ENCODE peak calls at places on chromosomes 2 and 18, in seven cellular contexts. H is iPS DF 6.9; F is heart right ventricle; R is CD4-positive, alpha-beta memory T cell; C is CD8-positive, alpha-beta memory T cell; J is cardiac muscle cell; K is endodermal cell. D is an unnamed sample.
A peak's percentile ranks its signal among the peaks of the same experiment; 100 is the strongest.

GRCh38 chr18:35005963-35006577 is 35.1 kb upstream of the MAPRE2 start:
- DNase-seq in H (peak; percentile 31), F (no peak), R (peak; percentile 63), C (no peak), J (peak; percentile 67), K (peak; percentile 45), D (no peak)

GRCh38 chr2:98576666-98577312 is 31.5 kb downstream of the COA5 start:
- DNase-seq in H (no peak), F (no peak), R (no peak), C (no peak), J (no peak), K (peak; percentile 35), D (no peak)

GRCh38 chr2:213216461-213216860 is 65.0 kb upstream of the IKZF2 start:
- DNase-seq in H (no peak), F (no peak), R (no peak), C (no peak), J (no peak), K (no peak), D (no peak)

GRCh38 chr2:177989029-177989885 is 83.3 kb downstream of the PDE11A start:
- DNase-seq in H (no peak), F (no peak), R (no peak), C (no peak), J (no peak), K (no peak), D (no peak)

GRCh38 chr2:129400825-129401224 is 578.6 kb upstream of the RAB6C start:
- DNase-seq in H (no peak), F (no peak), R (no peak), C (no peak), J (peak; percentile 34), K (no peak), D (no peak)

GRCh38 chr2:41989503-41990180 is 58.2 kb upstream of the PKDCC start:
- DNase-seq in H (no peak), F (no peak), R (no peak), C (no peak), J (peak; percentile 42), K (peak; percentile 47), D (no peak)

GRCh38 chr2:241507430-241508239 is 749 bp downstream of the STK25 start:
- DNase-seq in H (no peak), F (no peak), R (peak; percentile 23), C (peak; percentile 13), J (peak; percentile 84), K (peak; percentile 81), D (no peak)

GRCh38 chr18:3728704-3729437 is 278.9 kb downstream of the TGIF1 start:
- DNase-seq in H (no peak), F (no peak), R (no peak), C (no peak), J (no peak), K (no peak), D (no peak)

GRCh38 chr2:69709290-69709689 is 32.6 kb upstream of the ANXA4 start:
- DNase-seq in H (no peak), F (no peak), R (no peak), C (no peak), J (no peak), K (no peak), D (no peak)

GRCh38 chr2:28011322-28011737 is 120.8 kb downstream of the BABAM2 start:
- DNase-seq in H (no peak), F (no peak), R (no peak), C (no peak), J (no peak), K (no peak), D (no peak)

GRCh38 chr18:9683418-9684396 is 24.4 kb upstream of the RAB31 start:
- DNase-seq in H (no peak), F (no peak), R (no peak), C (no peak), J (no peak), K (peak; percentile 64), D (no peak)

GRCh38 chr2:101106453-101107181 is 44.6 kb downstream of the TBC1D8 start:
- DNase-seq in H (no peak), F (no peak), R (no peak), C (no peak), J (no peak), K (no peak), D (no peak)

GRCh38 chr2:96907405-96908041 is 37.6 kb upstream of the SEMA4C start:
- DNase-seq in H (peak; percentile 55), F (peak; percentile 85), R (no peak), C (no peak), J (peak; percentile 90), K (peak; percentile 93), D (peak; percentile 45)

GRCh38 chr2:76978064-76978463 is 544.1 kb downstream of the LRRTM4 start:
- DNase-seq in H (no peak), F (no peak), R (no peak), C (no peak), J (no peak), K (no peak), D (no peak)

GRCh38 chr2:100367163-100367562 is 44.9 kb upstream of the LONRF2 start:
- DNase-seq in H (no peak), F (no peak), R (no peak), C (no peak), J (no peak), K (no peak), D (no peak)

GRCh38 chr2:26875083-26875634 is 27.2 kb downstream of the DPYSL5 start:
- DNase-seq in H (no peak), F (no peak), R (no peak), C (no peak), J (no peak), K (no peak), D (no peak)

GRCh38 chr2:71282493-71282892 is 49.1 kb upstream of the ZNF638 start:
- DNase-seq in H (no peak), F (no peak), R (no peak), C (no peak), J (peak; percentile 54), K (peak; percentile 55), D (no peak)

GRCh38 chr2:240466579-240467148 is 31.2 kb downstream of the GPC1 start:
- DNase-seq in H (no peak), F (peak; percentile 9), R (no peak), C (peak; percentile 0), J (no peak), K (peak; percentile 47), D (no peak)

GRCh38 chr2:28009732-28010131 is 119.2 kb downstream of the BABAM2 start:
- DNase-seq in H (no peak), F (no peak), R (no peak), C (no peak), J (peak; percentile 22), K (no peak), D (no peak)

GRCh38 chr2:130720528-130720927 is 8.3 kb upstream of the GPR148 start:
- DNase-seq in H (no peak), F (no peak), R (no peak), C (no peak), J (no peak), K (no peak), D (no peak)

GRCh38 chr2:18428516-18428915 is 131.9 kb downstream of the RDH14 start:
- DNase-seq in H (no peak), F (no peak), R (no peak), C (no peak), J (no peak), K (no peak), D (no peak)

GRCh38 chr2:190183535-190183934 is 121.0 kb upstream of the MSTN start:
- DNase-seq in H (no peak), F (no peak), R (no peak), C (no peak), J (no peak), K (no peak), D (no peak)

GRCh38 chr2:151775057-151775740 is 40.9 kb upstream of the NEB start:
- DNase-seq in H (no peak), F (no peak), R (no peak), C (no peak), J (no peak), K (no peak), D (no peak)

GRCh38 chr18:9779630-9780029 is 71.5 kb downstream of the RAB31 start:
- DNase-seq in H (no peak), F (no peak), R (no peak), C (no peak), J (no peak), K (peak; percentile 11), D (no peak)

GRCh38 chr18:63472380-63472779 is 4.4 kb upstream of the SERPINB5 start:
- DNase-seq in H (no peak), F (no peak), R (no peak), C (no peak), J (no peak), K (no peak), D (no peak)

DNA sequence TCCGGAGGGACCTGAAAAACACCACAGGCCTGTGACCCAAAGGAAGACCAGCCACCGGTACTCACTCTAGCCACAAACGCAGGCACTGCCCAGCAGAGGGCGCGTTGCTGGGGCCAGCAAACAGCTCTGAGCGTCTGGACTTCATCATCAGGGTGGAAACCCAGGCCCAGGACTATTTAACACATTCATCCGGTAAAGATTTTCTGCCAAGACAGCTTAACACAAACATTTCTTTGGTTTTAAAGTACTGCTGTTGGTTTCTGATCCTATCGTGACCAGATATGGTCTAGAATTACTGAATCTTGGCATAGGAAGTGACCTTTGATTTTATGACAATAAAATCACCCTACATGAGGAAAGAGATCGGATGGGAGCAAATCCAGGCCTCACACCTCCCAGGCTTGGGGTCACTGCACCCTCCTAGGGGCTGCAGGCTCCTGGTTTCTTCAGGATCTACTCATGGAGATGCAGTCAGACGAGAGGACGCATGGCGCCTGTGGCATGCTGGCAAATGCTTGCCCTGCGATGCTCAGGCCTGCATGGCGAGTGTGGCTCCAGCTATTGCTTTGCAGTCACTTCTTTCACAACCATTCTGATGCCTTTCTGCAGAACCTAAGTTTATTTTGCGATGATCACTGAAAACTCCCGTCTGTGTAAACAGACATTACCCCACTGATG is 130.4 kb downstream of the COL4A4 start:
- DNase-seq in H (peak; percentile 70), F (peak; percentile 36), R (no peak), C (no peak), J (peak; percentile 86), K (peak; percentile 95), D (no peak)
- H3K27ac ChIP-seq in H (no peak overlapping the region), F (no peak overlapping the region), R (no peak overlapping the region), C (no peak overlapping the region), J (no peak overlapping the region), K (no peak overlapping the region), D (no peak overlapping the region)

GRCh38 chr2:237312021-237312755 is 101.8 kb downstream of the COL6A3 start:
- DNase-seq in H (no peak), F (no peak), R (no peak), C (no peak), J (no peak), K (no peak), D (no peak)
- H3K27ac ChIP-seq in H (no peak overlapping the region), F (no peak overlapping the region), R (no peak overlapping the region), C (no peak overlapping the region), J (no peak overlapping the region), K (no peak overlapping the region), D (no peak overlapping the region)

GRCh38 chr18:42730272-42730671 is 385.2 kb downstream of the RIT2 start:
- DNase-seq in H (no peak), F (no peak), R (no peak), C (no peak), J (no peak), K (no peak), D (no peak)
- H3K27ac ChIP-seq in H (no peak overlapping the region), F (no peak overlapping the region), R (no peak overlapping the region), C (no peak overlapping the region), J (no peak overlapping the region), K (no peak overlapping the region), D (no peak overlapping the region)

DNA sequence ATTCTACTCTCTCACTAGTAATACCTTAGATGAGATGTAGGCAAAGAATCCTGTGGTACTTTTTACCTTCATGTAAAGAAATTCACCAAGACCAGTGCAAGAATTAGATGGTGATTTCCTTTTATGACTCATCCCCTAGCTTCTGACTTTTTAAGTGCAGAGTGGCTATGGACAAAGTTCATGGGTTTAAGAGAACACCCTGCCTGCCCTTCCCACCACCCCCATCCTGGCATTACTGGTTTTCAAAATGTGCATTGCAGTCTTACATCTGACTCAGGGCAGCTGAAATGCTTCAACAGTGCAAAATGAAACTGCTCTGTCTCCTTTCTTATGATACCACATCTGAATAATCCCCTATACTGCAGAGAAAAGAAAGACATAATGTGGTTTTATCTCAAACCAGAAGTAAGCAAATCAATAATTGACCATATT is 22.6 kb downstream of the MAIP1 start:
- DNase-seq in H (no peak), F (no peak), R (no peak), C (no peak), J (no peak), K (no peak), D (no peak)
- H3K27ac ChIP-seq in H (no peak overlapping the region), F (no peak overlapping the region), R (no peak overlapping the region), C (no peak overlapping the region), J (no peak overlapping the region), K (no peak overlapping the region), D (no peak overlapping the region)

D was measured in substantia nigra.